ENCODE peak calls at places on chromosomes 16 and 17, in five cellular contexts. H is transverse colon, D is psoas muscle, R is kidney, W is PC-9. N is an unnamed sample. For H3K4me1, the result is how much of the 10 kb centered on the place peaks cover.

GRCh38 chr16:85424260-85425060 is 188.7 kb upstream of the GSE1 start:
- DNase-seq in R (peak), W (no peak), D (no peak), H (no peak), N (peak)

GRCh38 chr17:64534187-64534586 is 27.4 kb downstream of the CEP95 start:
- DNase-seq in H (no peak), R (no peak), D (no peak), W (peak), N (no peak)

GRCh38 chr17:55391244-55391757 is 30.3 kb downstream of the MMD start:
- DNase-seq in H (no peak), W (no peak), D (no peak), R (no peak), N (no peak)

GRCh38 chr17:13600475-13601316 is 1.0 kb downstream of the HS3ST3A1 start:
- DNase-seq in H (no peak), R (no peak), D (no peak), W (no peak), N (no peak)

GRCh38 chr17:13544292-13544691 is 57.4 kb downstream of the HS3ST3A1 start:
- DNase-seq in D (peak), H (peak), R (no peak), W (no peak), N (peak)

GRCh38 chr17:6797718-6798351 is 21.8 kb downstream of the FBXO39 start:
- DNase-seq in D (no peak), W (no peak), H (no peak), R (no peak), N (no peak)

GRCh38 chr17:19507673-19508326 is 25.9 kb upstream of the SLC47A1 start:
- DNase-seq in W (peak), R (peak), H (peak), D (peak), N (peak)

GRCh38 chr16:25005445-25006306 is 9.5 kb downstream of the ARHGAP17 start:
- DNase-seq in H (no peak), D (no peak), R (no peak), W (no peak), N (no peak)

GRCh38 chr17:82939213-82940030 is 99.6 kb upstream of the ZNF750 start:
- DNase-seq in D (peak), H (no peak), R (peak), W (no peak), N (peak)

GRCh38 chr17:80936218-80936617 is 55.4 kb upstream of the CHMP6 start:
- DNase-seq in R (no peak), D (no peak), W (no peak), H (no peak), N (no peak)

GRCh38 chr17:80940171-80941123 is 51.2 kb upstream of the CHMP6 start:
- DNase-seq in R (peak), H (no peak), D (no peak), W (no peak), N (peak)

GRCh38 chr17:80937501-80938356 is 53.9 kb upstream of the CHMP6 start:
- DNase-seq in R (peak), W (no peak), D (no peak), H (no peak), N (no peak)

GRCh38 chr17:80939151-80940145 is 52.2 kb upstream of the CHMP6 start:
- DNase-seq in H (no peak), R (peak), D (no peak), W (no peak), N (no peak)

DNA sequence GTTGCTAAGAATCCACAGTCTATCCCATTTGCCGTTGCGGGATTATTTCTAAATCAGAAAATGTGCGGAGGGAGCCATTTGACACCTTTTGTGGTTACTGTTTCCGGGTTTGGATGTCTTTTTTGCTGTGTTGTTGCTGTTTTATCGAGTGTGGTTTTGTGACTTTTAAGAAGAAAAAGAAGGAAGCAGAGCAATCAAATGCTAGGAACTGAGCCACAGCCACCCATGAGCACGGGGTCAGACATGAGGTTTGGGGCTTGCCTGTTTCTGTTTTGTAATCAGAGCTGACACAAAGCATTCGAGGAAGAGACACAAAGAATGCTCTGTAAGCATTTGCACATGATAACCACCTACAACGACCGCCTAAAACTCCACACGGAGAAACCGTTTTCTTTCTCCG is 53.1 kb upstream of the CHMP6 start:
- DNase-seq in W (no peak), H (no peak), R (no peak), D (no peak), N (no peak)
- H3K4me1 ChIP-seq in W (under half), H (under half), R (under half), D (under half), N (under half)

GRCh38 chr17:43720311-43721060 is 38.1 kb downstream of the SOST start:
- DNase-seq in H (peak), R (peak), W (peak), D (peak), N (peak)

GRCh38 chr17:43719578-43719977 is 39.0 kb downstream of the SOST start:
- DNase-seq in D (no peak), R (no peak), W (no peak), H (no peak), N (no peak)

GRCh38 chr17:43721537-43722268 is 36.9 kb downstream of the SOST start:
- DNase-seq in D (no peak), R (peak), H (no peak), W (peak), N (no peak)

GRCh38 chr17:43714338-43715149 is 44.0 kb downstream of the SOST start:
- DNase-seq in W (no peak), H (no peak), D (no peak), R (no peak), N (no peak)

GRCh38 chr17:43717913-43718312 is 40.7 kb downstream of the SOST start:
- DNase-seq in D (no peak), W (no peak), R (no peak), H (no peak), N (no peak)
- H3K4me1 ChIP-seq in D (under half), W (half or more), R (under half), H (under half), N (under half)

DNA sequence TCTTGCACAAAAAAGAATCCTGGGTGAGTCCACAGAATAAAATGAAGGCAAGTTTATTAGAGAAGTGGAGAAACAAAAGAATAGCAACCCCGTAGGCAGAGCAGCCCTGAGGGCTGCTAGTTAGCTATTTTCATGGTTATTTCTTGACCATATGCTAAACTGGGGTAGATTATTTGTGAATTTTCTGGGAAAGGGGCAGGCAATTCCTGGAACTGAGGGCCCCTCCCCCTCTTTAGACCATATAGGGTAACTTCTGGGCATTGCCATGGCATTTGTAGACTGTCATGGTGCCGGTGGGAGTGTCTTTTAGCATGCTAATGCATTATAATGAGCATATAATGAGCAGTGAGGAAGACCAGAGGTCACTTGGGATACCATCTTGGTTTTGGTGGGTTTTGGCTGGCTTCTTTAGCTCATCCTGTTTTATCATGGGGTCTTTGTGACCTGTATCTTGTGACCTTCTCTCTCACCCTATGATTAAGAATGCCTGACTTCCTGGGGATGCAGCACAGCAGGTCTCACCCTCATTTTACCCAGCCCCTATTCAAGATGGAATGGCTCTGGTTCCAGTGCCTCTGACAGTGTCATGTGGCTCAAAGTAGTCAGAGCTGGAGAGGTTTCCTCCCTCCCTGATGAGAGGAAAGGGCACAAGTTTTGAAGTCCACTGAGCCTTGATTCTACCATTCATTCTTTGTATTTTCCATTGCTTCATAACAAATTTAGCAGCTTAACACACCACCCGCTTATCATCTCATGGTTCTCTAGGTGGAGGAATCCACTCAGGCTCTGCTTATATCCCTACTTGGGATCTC is 55.7 kb upstream of the LGALS9 start:
- DNase-seq in D (no peak), R (peak), W (no peak), H (no peak), N (no peak)
- H3K4me1 ChIP-seq in D (half or more), R (under half), W (under half), H (under half), N (half or more)

GRCh38 chr17:81821603-81822311 is 11.3 kb downstream of the MCRIP1 start:
- DNase-seq in R (peak), H (peak), W (peak), D (peak), N (peak)

GRCh38 chr17:81822312-81822637 is 10.8 kb downstream of the MCRIP1 start:
- DNase-seq in H (no peak), R (no peak), W (no peak), D (no peak), N (no peak)

GRCh38 chr17:81824595-81824994 is 8.5 kb downstream of the MCRIP1 start:
- DNase-seq in W (no peak), H (no peak), R (no peak), D (no peak), N (no peak)

GRCh38 chr17:81823800-81824550 is 9.1 kb downstream of the MCRIP1 start:
- DNase-seq in W (no peak), D (no peak), R (peak), H (no peak), N (no peak)

DNA sequence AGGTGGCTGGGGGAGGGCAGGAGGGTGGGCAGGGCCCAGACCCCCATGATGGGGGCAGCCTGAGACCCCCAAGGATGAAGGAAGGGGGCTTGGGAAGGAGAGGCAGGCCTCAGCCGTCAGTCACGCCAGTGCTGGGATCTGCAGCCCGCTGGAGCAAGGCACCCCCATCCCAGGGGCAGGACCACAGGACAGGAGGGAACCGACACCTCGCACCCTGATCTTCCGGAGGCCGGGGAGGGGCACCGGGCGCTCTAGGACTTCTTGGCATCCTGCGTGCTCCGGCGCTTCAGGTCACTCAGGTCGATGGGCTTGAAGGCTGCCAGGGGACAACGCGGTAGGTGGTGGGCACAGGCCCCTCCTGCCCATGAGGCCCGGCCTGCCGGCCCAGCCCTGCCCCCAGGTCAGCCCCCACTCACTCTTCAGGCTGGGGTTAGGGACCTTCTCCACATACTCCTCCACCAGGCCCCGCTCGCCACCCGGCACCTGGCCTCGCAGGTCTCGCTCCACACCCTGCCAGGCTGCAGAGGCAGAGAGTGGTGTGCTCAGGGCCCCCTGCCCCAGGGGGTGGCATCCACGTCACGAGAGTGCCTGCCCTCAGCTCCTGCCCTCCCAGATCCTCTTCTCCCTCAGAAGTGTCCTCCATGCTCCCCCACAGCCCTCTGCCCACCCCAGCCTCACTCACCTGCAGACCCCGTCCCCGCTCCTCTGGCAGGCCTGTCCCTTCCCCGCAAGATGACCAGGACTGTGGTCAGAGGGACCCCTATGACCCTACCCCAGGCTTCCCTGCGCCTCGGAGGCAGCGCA is 9.9 kb downstream of the MCRIP1 start:
- DNase-seq in D (no peak), W (no peak), R (peak), H (no peak), N (no peak)
- H3K4me1 ChIP-seq in D (under half), W (under half), R (under half), H (under half), N (under half)

GRCh38 chr17:46876353-46876887 is 25.0 kb downstream of the WNT9B start:
- DNase-seq in R (peak), D (no peak), W (peak), H (peak), N (no peak)
- H3K4me1 ChIP-seq in R (under half), D (under half), W (under half), H (under half), N (under half)

DNA sequence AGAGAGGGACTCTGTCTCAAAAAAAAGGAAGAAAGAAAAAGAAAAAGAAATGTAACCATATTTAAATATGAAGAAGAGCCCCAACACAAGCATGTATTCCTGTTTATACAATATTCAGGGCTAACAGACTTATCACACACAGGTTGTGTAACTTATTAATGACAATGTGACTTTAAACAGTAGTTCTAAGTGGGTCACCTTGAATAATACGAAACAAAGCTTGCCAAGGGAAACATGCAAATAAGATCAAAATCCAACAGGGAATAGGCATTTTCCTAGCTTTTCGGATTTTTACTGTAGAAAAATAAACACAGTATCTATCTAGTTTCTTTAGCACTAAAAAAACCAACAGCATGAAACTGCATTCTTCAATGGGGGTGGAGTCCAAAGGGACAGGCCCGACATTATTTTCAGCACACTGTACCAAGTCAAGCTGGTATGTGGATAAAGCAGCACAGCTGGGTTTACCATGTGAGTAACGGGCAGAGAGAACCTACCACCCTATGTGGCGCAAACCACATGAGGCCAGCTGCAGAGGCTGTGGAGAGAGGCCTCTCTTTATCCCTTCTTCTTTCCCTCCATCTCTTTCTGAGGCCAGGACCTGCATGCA is 45.3 kb downstream of the TOM1L2 start:
- DNase-seq in D (no peak), R (no peak), H (no peak), W (no peak), N (no peak)
- H3K4me1 ChIP-seq in D (half or more), R (under half), H (under half), W (under half), N (half or more)